ENCODE peak calls at places on chromosomes 7 and 10, in seven cellular contexts. G, P, V, A, L, N and E are unnamed samples.

GRCh38 chr10:3779146-3779707 is 5.8 kb downstream of the KLF6 start:
- DNase-seq in G (no peak), P (no peak), V (no peak), A (peak), L (no peak), N (no peak), E (no peak)

GRCh38 chr10:79268100-79268670 is 79.1 kb upstream of the PPIF start:
- DNase-seq in G (no peak), P (no peak), V (no peak), A (no peak), L (peak), N (no peak), E (no peak)

GRCh38 chr10:3339531-3339950 is 167.0 kb upstream of the PITRM1 start:
- DNase-seq in G (no peak), P (no peak), V (no peak), A (no peak), L (no peak), N (no peak), E (no peak)

GRCh38 chr7:158256091-158256816 is 331.4 kb downstream of the PTPRN2 start:
- DNase-seq in G (no peak), P (no peak), V (no peak), A (peak), L (no peak), N (no peak), E (no peak)

GRCh38 chr10:132802694-132803320 is 16.9 kb upstream of the NKX6-2 start:
- DNase-seq in G (no peak), P (peak), V (no peak), A (no peak), L (no peak), N (no peak), E (no peak)

GRCh38 chr10:19788075-19788686 is 28.1 kb upstream of the PLXDC2 start:
- DNase-seq in G (no peak), P (peak), V (peak), A (no peak), L (peak), N (no peak), E (peak)

GRCh38 chr7:101271021-101271420 is 26.1 kb upstream of the FIS1 start:
- DNase-seq in G (no peak), P (no peak), V (no peak), A (no peak), L (no peak), N (no peak), E (no peak)

GRCh38 chr7:18541189-18541870 is 45.8 kb downstream of the HDAC9 start:
- DNase-seq in G (peak), P (no peak), V (no peak), A (no peak), L (peak), N (no peak), E (no peak)

GRCh38 chr10:48476279-48476982 is 128.4 kb downstream of the ARHGAP22 start:
- DNase-seq in G (no peak), P (no peak), V (no peak), A (no peak), L (no peak), N (no peak), E (no peak)

GRCh38 chr10:82572686-82573226 is 697.8 kb downstream of the NRG3 start:
- DNase-seq in G (no peak), P (no peak), V (no peak), A (no peak), L (no peak), N (no peak), E (no peak)

GRCh38 chr7:20327047-20327446 is 3.7 kb upstream of the ITGB8 start:
- DNase-seq in G (no peak), P (no peak), V (no peak), A (no peak), L (peak), N (no peak), E (no peak)

GRCh38 chr10:36254191-36254590 is 612.1 kb upstream of the FZD8 start:
- DNase-seq in G (peak), P (no peak), V (no peak), A (no peak), L (no peak), N (no peak), E (no peak)